ENCODE peak calls at places on chromosomes 16 and 17, in four cellular contexts. E is mesendoderm; H is fibroblast of lung; I is CD4-positive, alpha-beta memory T cell. S is an unnamed sample.

GRCh38 chr16:1612320-1613111 is at the start of gene CRAMP1:
- DNase-seq in H (no peak), E (peak; percentile 33), I (peak; percentile 15), S (peak; percentile 18)

GRCh38 chr16:23556881-23557778 is at the start of the genes EARS2 and UBFD1:
- DNase-seq in H (peak; percentile 98), E (peak; percentile 99), I (peak; percentile 94), S (peak; percentile 99)

GRCh38 chr17:74599023-74599399 is 6.9 kb upstream of the CD300LD start:
- DNase-seq in I (no peak), H (no peak), E (no peak), S (no peak)

GRCh38 chr17:69066482-69066881 is 5.8 kb upstream of the ABCA9 start:
- DNase-seq in E (no peak), I (no peak), H (no peak), S (no peak)

GRCh38 chr17:35871415-35871814 is 2.7 kb upstream of the HEATR9 start:
- DNase-seq in E (peak; percentile 70), I (no peak), H (no peak), S (no peak)

GRCh38 chr17:338442-339192 is 14.0 kb downstream of the RPH3AL start:
- DNase-seq in E (no peak), H (no peak), I (no peak), S (no peak)

GRCh38 chr17:49108318-49108717 is 24.3 kb upstream of the B4GALNT2 start:
- DNase-seq in E (peak; percentile 61), H (peak; percentile 26), I (no peak), S (peak; percentile 87)

GRCh38 chr17:82892869-82893565 is 53.2 kb upstream of the ZNF750 start:
- DNase-seq in E (no peak), H (peak; percentile 45), I (peak; percentile 78), S (no peak)

GRCh38 chr16:12340151-12340733 is 363.7 kb downstream of the SNX29 start:
- DNase-seq in I (no peak), H (peak; percentile 20), E (peak; percentile 72), S (no peak)

GRCh38 chr17:2962236-2962635 is 101.2 kb downstream of the OR1D5 start:
- DNase-seq in I (no peak), E (no peak), H (no peak), S (no peak)

GRCh38 chr17:7173687-7174602 is 5.2 kb downstream of the ASGR1 start:
- DNase-seq in H (no peak), E (peak; percentile 93), I (peak; percentile 34), S (peak; percentile 5)

GRCh38 chr16:51175081-51175480 is 24.0 kb upstream of the SALL1 start:
- DNase-seq in E (no peak), I (no peak), H (no peak), S (no peak)

GRCh38 chr17:19369846-19370492 is 7.4 kb upstream of the B9D1 start:
- DNase-seq in I (peak; percentile 45), H (no peak), E (no peak), S (no peak)

GRCh38 chr17:17391575-17392370 is 85.0 kb upstream of the MED9 start:
- DNase-seq in E (no peak), I (peak; percentile 79), H (no peak), S (no peak)

GRCh38 chr16:21075252-21075651 is 75.4 kb downstream of the DNAH3 start:
- DNase-seq in H (no peak), I (no peak), E (no peak), S (no peak)

GRCh38 chr17:81330884-81331245 is 35.8 kb upstream of the SLC38A10 start:
- DNase-seq in H (no peak), E (no peak), I (no peak), S (no peak)

GRCh38 chr17:16443390-16444257 is 28.3 kb downstream of the TRPV2 start:
- DNase-seq in E (no peak), I (no peak), H (no peak), S (peak; percentile 35)

GRCh38 chr17:82003411-82004381 is 19.0 kb downstream of the CENPX start:
- DNase-seq in E (peak; percentile 87), H (peak; percentile 89), I (no peak), S (peak; percentile 99)

GRCh38 chr17:17758443-17758842 is 77.2 kb downstream of the RAI1 start:
- DNase-seq in H (no peak), E (no peak), I (no peak), S (no peak)

GRCh38 chr17:63082273-63082861 is 116.3 kb downstream of the TANC2 start:
- DNase-seq in H (peak; percentile 77), I (no peak), E (peak; percentile 21), S (no peak)

GRCh38 chr16:50400312-50400966 is 31.7 kb upstream of the BRD7 start:
- DNase-seq in H (no peak), I (no peak), E (no peak), S (no peak)

GRCh38 chr17:50593321-50593720 is 32.8 kb downstream of the CACNA1G start:
- DNase-seq in E (peak; percentile 77), H (no peak), I (no peak), S (no peak)

GRCh38 chr17:59372138-59372751 is 40.8 kb downstream of the YPEL2 start:
- DNase-seq in E (no peak), I (no peak), H (peak; percentile 77), S (no peak)

GRCh38 chr17:1649844-1650409 is at the start of gene RILP:
- DNase-seq in E (peak; percentile 70), H (peak; percentile 42), I (no peak), S (no peak)

GRCh38 chr16:90020838-90021382 is 1.7 kb upstream of the DBNDD1 start:
- DNase-seq in E (peak; percentile 71), I (no peak), H (no peak), S (peak; percentile 63)

GRCh38 chr17:29347831-29348281 is 42.3 kb upstream of the TAOK1 start:
- DNase-seq in I (no peak), E (no peak), H (peak; percentile 51), S (peak; percentile 23)

DNA sequence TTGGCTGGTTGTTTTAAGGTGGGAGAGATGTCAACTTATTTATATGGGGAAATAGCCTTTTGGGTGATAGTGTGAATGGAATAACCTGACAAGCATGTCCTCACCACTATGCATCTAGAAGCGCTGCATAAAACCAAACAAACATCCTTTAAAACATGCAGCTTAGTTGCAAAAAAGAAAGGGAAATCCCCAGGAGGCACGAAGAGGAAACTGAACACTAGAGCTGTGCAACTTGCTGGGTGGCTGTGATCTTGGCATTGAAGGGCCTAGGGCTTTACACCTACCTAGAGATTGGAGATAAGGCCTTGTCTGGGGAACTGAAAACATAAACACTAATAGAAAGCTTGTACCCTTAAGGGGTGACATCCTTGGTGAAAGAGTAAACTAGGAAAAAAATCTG is 7.3 kb downstream of the C16orf54 start:
- DNase-seq in E (no peak), H (no peak), I (peak; percentile 84), S (no peak)
- H3K4me3 ChIP-seq in E (no peak overlapping the region), H (no peak overlapping the region), I (no peak overlapping the region), S (no peak overlapping the region)

DNA sequence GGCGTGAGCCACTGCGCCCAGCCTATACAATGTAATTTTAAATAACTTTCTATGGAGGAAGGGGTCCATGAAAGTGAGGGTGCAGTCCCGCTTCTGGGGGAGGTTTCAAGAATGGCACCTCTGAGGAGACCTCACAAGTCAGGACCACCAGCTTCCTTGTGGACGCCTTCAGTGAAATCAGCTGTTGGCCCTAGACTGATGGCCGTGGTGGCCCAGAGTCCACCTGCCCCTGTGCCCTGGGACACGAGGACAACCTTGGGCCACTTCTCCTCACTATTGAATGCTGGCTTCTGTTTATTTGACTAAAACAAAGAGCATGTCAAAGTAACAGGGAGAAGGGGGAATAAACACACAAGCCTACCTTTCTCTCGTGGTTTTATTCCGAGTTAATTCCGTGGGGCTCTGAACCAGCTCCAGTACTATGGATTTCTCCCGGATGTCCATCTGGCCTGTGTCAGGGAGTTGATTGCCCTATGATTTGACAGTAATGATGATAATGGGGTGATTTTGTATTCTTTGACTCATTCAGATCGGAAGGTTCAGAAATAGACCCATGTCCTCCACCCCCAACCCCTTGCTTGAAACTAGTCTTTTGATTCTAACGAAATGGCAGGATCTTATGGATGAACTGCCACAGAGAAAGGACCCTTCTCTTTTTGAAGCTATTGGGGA is 8.6 kb upstream of the CBX4 start:
- DNase-seq in H (no peak), I (no peak), E (no peak), S (no peak)
- H3K27me3 ChIP-seq in H (peaks cover 11% of the 10 kb centered on the region), I (peaks cover 8% of the 10 kb centered on the region), E (peaks cover 21% of the 10 kb centered on the region), S (peaks cover 6% of the 10 kb centered on the region)

DNA sequence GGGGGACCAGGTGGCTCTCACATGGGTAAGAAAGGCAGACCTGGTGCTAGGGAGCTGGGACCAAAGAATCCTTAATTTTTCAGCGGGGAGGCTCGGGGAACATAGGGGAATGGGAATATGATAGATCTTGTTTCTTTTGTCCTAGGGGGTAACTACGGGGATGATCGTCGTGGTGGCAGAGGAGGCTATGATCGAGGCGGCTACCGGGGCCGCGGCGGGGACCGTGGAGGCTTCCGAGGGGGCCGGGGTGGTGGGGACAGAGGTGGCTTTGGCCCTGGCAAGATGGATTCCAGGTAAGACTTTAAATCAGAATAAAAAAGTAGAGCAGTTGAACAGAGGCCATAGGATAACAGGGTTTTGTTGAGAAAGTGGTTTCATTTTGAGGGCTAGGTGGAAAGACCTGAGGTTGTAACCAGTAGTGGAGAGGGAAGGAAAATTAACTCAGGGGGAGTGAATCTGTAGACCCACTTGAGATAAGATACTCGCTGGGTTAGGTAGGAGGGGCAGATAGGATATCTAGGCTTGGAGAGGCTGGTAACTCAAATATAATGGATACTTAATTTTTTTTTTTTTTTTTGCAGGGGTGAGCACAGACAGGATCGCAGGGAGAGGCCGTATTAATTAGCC is 11.0 kb downstream of the FUS start:
- DNase-seq in H (no peak), I (no peak), E (no peak), S (no peak)
- H3K36me3 ChIP-seq in H (peaks cover 49% of the 10 kb centered on the region), I (peaks cover 96% of the 10 kb centered on the region), E (peaks cover 49% of the 10 kb centered on the region), S (peaks cover 100% of the 10 kb centered on the region)

DNA sequence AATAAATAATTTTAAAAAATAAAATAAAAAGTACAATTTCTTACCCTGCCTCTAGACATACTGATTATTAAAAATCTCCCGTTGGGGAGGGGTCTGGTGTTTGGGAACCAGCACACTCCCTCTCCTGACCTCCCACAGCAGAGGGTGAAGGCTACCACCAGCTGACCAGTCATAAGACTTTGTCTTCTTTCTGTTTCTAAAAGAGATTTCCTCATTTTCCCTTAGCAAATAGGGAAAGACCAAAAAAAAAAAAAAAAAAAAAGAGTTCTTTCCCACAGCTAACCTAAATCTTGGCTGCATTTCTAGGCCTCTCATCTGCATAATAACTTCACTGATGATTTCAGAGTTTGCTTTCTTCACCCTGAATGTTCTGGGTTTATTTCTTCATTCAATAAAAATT is 30.3 kb downstream of the CDK5RAP3 start:
- DNase-seq in I (no peak), E (no peak), H (no peak), S (no peak)
- H3K4me3 ChIP-seq in I (no peak overlapping the region), E (no peak overlapping the region), H (no peak overlapping the region), S (no peak overlapping the region)

S was measured in MG63.